ENCODE peak calls at places on chromosome 13, in four cellular contexts. F is pancreas, W is Right ventricle myocardium superior, U is omental fat pad. E is an unnamed sample.

GRCh38 chr13:47890146-47890814 is 110.8 kb downstream of the SUCLA2 start:
- DNase-seq in W (no peak), U (no peak), F (no peak), E (no peak)

GRCh38 chr13:23979361-23980159 is 82.3 kb upstream of the C1QTNF9B start:
- DNase-seq in F (peak; percentile 74), W (peak; percentile 88), U (peak; percentile 58), E (peak; percentile 8)

GRCh38 chr13:38309397-38309796 is 40.3 kb upstream of the UFM1 start:
- DNase-seq in U (no peak), F (no peak), W (no peak), E (no peak)

GRCh38 chr13:33776510-33776909 is 41.4 kb upstream of the RFC3 start:
- DNase-seq in W (no peak), U (no peak), F (no peak), E (no peak)

GRCh38 chr13:49980266-49980665 is 16.6 kb upstream of the TRIM13 start:
- DNase-seq in F (no peak), W (no peak), U (no peak), E (no peak)

GRCh38 chr13:30042891-30043630 is 192.6 kb upstream of the UBL3 start:
- DNase-seq in U (no peak), W (no peak), F (no peak), E (no peak)

GRCh38 chr13:45826741-45827140 is 24.8 kb downstream of the SIAH3 start:
- DNase-seq in W (no peak), F (no peak), U (no peak), E (no peak)

GRCh38 chr13:88097541-88097940 is 426.4 kb downstream of the SLITRK5 start:
- DNase-seq in F (no peak), U (no peak), W (no peak), E (no peak)

GRCh38 chr13:23469901-23470525 is 36.5 kb upstream of the SACS start:
- DNase-seq in F (no peak), W (no peak), U (no peak), E (no peak)

GRCh38 chr13:40668335-40668734 is 1.9 kb upstream of the FOXO1 start:
- DNase-seq in F (no peak), W (peak; percentile 67), U (no peak), E (no peak)

GRCh38 chr13:99178636-99179035 is 22.0 kb upstream of the UBAC2 start:
- DNase-seq in U (no peak), F (no peak), W (peak; percentile 60), E (peak; percentile 29)

GRCh38 chr13:81987677-81988357 is 1646.9 kb upstream of the SPRY2 start:
- DNase-seq in W (no peak), F (no peak), U (no peak), E (no peak)

GRCh38 chr13:110303644-110304043 is 3.3 kb downstream of the COL4A1 start:
- DNase-seq in W (no peak), U (no peak), F (no peak), E (no peak)

GRCh38 chr13:85806553-85807175 is 7.4 kb upstream of the SLITRK6 start:
- DNase-seq in U (no peak), F (no peak), W (no peak), E (peak; percentile 2)

GRCh38 chr13:79491715-79492114 is 10.8 kb downstream of the NDFIP2 start:
- DNase-seq in W (no peak), U (no peak), F (no peak), E (no peak)

GRCh38 chr13:21336609-21337008 is 122.5 kb downstream of the ZDHHC20 start:
- DNase-seq in W (no peak), F (no peak), U (no peak), E (no peak)

GRCh38 chr13:93029536-93029935 is 197.1 kb upstream of the GPC6 start:
- DNase-seq in F (no peak), W (no peak), U (no peak), E (no peak)

GRCh38 chr13:35512271-35512920 is 35.9 kb upstream of the MAB21L1 start:
- DNase-seq in W (no peak), F (no peak), U (no peak), E (no peak)

GRCh38 chr13:48000559-48001126 is 430 bp downstream of the SUCLA2 start:
- DNase-seq in F (peak; percentile 49), W (no peak), U (no peak), E (no peak)

GRCh38 chr13:50518791-50519201 is 324.7 kb downstream of the DLEU7 start:
- DNase-seq in U (no peak), W (no peak), F (no peak), E (no peak)

GRCh38 chr13:48750588-48751383 is 97.1 kb downstream of the CYSLTR2 start:
- DNase-seq in F (no peak), W (peak; percentile 70), U (no peak), E (no peak)

GRCh38 chr13:100673376-100673830 is 1.2 kb downstream of the TMTC4 start:
- DNase-seq in F (no peak), U (no peak), W (peak; percentile 49), E (no peak)

GRCh38 chr13:43273362-43273761 is 250.0 kb downstream of the DNAJC15 start:
- DNase-seq in U (no peak), F (no peak), W (no peak), E (no peak)

GRCh38 chr13:95714142-95714832 is 37.3 kb downstream of the DNAJC3 start:
- DNase-seq in W (no peak), U (no peak), F (no peak), E (no peak)

GRCh38 chr13:73325351-73326214 is 266.8 kb downstream of the KLF5 start:
- DNase-seq in W (no peak), F (no peak), U (no peak), E (no peak)

GRCh38 chr13:66635526-66635925 is 594.6 kb downstream of the PCDH9 start:
- DNase-seq in W (no peak), F (no peak), U (no peak), E (no peak)

GRCh38 chr13:50509167-50509566 is 334.3 kb downstream of the DLEU7 start:
- DNase-seq in U (no peak), W (no peak), F (no peak), E (no peak)

GRCh38 chr13:39417643-39418042 is 185.3 kb downstream of the LHFPL6 start:
- DNase-seq in W (peak; percentile 47), F (no peak), U (no peak), E (no peak)

GRCh38 chr13:77811981-77812380 is 106.7 kb downstream of the EDNRB start:
- DNase-seq in W (no peak), F (no peak), U (no peak), E (no peak)

GRCh38 chr13:46519177-46519576 is 33.8 kb upstream of the LRCH1 start:
- DNase-seq in W (no peak), F (no peak), U (no peak), E (no peak)

GRCh38 chr13:32135655-32136054 is 104.1 kb downstream of the FRY start:
- DNase-seq in U (no peak), W (no peak), F (no peak), E (no peak)

GRCh38 chr13:49679244-49679643 is 12.0 kb downstream of the EBPL start:
- DNase-seq in U (no peak), F (no peak), W (no peak), E (no peak)

GRCh38 chr13:61410669-61411297 is 4.9 kb downstream of the PCDH20 start:
- DNase-seq in U (no peak), F (no peak), W (no peak), E (no peak)

E was measured in central memory CD4-positive, alpha-beta T cell.